ENCODE peak calls at places on chromosomes 7 and 10, in seven cellular contexts. I is sigmoid colon, K is HCT116, T is heart right ventricle, C is heart left ventricle, H is adrenal gland, G is A549. U is an unnamed sample.

GRCh38 chr7:48255046-48255445 is 83.8 kb downstream of the ABCA13 start:
- DNase-seq in I (no peak), K (no peak), T (no peak), C (no peak), H (no peak), G (no peak), U (no peak)

GRCh38 chr7:128031901-128032604 is 816 bp upstream of the LRRC4 start:
- DNase-seq in I (peak; percentile 73), K (no peak), T (peak; percentile 51), C (peak; percentile 55), H (peak; percentile 84), G (no peak), U (peak; percentile 76)

GRCh38 chr10:70850097-70850496 is 34.3 kb downstream of the SGPL1 start:
- DNase-seq in I (no peak), K (no peak), T (no peak), C (no peak), H (no peak), G (no peak), U (no peak)

GRCh38 chr7:105675873-105676484 is 94.7 kb upstream of the EFCAB10 start:
- DNase-seq in I (no peak), K (no peak), T (peak; percentile 49), C (peak; percentile 71), H (peak; percentile 82), G (no peak), U (peak; percentile 59)

GRCh38 chr7:6286486-6286885 is 14.1 kb upstream of the CYTH3 start:
- DNase-seq in I (peak; percentile 18), K (no peak), T (no peak), C (no peak), H (no peak), G (no peak), U (no peak)

GRCh38 chr10:131729938-131730660 is 170.7 kb upstream of the PPP2R2D start:
- DNase-seq in I (peak; percentile 50), K (no peak), T (no peak), C (no peak), H (peak; percentile 42), G (no peak), U (no peak)

GRCh38 chr7:54932818-54933543 is 85.8 kb upstream of the EGFR start:
- DNase-seq in I (peak; percentile 84), K (peak; percentile 28), T (peak; percentile 54), C (peak; percentile 65), H (peak; percentile 86), G (peak; percentile 79), U (peak; percentile 94)

GRCh38 chr10:12975906-12976305 is 25.6 kb downstream of the CCDC3 start:
- DNase-seq in I (no peak), K (no peak), T (no peak), C (no peak), H (no peak), G (no peak), U (no peak)

GRCh38 chr10:25522946-25523608 is 348.3 kb downstream of the GPR158 start:
- DNase-seq in I (no peak), K (no peak), T (no peak), C (no peak), H (no peak), G (peak; percentile 17), U (peak; percentile 55)

GRCh38 chr7:26620352-26620751 is 244.0 kb downstream of the SKAP2 start:
- DNase-seq in I (no peak), K (peak; percentile 57), T (no peak), C (no peak), H (no peak), G (peak; percentile 40), U (no peak)

GRCh38 chr7:105920766-105921165 is 42.3 kb upstream of the CDHR3 start:
- DNase-seq in I (no peak), K (no peak), T (no peak), C (no peak), H (no peak), G (no peak), U (no peak)

GRCh38 chr7:77519672-77520071 is 17.4 kb upstream of the PTPN12 start:
- DNase-seq in I (no peak), K (no peak), T (no peak), C (no peak), H (no peak), G (no peak), U (no peak)

GRCh38 chr10:84429926-84430520 is 101.6 kb downstream of the CCSER2 start:
- DNase-seq in I (no peak), K (peak; percentile 61), T (peak; percentile 46), C (peak; percentile 62), H (peak; percentile 85), G (peak; percentile 68), U (peak; percentile 76)

GRCh38 chr10:62327897-62328296 is 46.3 kb upstream of the ZNF365 start:
- DNase-seq in I (no peak), K (no peak), T (no peak), C (no peak), H (no peak), G (no peak), U (no peak)

GRCh38 chr7:108296911-108297310 is 159.3 kb downstream of the NRCAM start:
- DNase-seq in I (no peak), K (no peak), T (no peak), C (no peak), H (no peak), G (no peak), U (no peak)
- H3K4me1 ChIP-seq in I (no peaks in the 10 kb centered on the region), K (no peaks in the 10 kb centered on the region), T (peaks cover 2% of the 10 kb centered on the region), C (no peaks in the 10 kb centered on the region), H (peaks cover 37% of the 10 kb centered on the region), G (peaks cover 96% of the 10 kb centered on the region), U (peaks cover 75% of the 10 kb centered on the region)

GRCh38 chr7:71752171-71752935 is 620.4 kb downstream of the GALNT17 start:
- DNase-seq in I (no peak), K (no peak), T (peak; percentile 19), C (peak; percentile 30), H (peak; percentile 62), G (peak; percentile 12), U (peak; percentile 79)

GRCh38 chr7:71753959-71754652 is 622.2 kb downstream of the GALNT17 start:
- DNase-seq in I (no peak), K (no peak), T (no peak), C (no peak), H (no peak), G (no peak), U (no peak)

GRCh38 chr7:71754828-71755227 is 622.9 kb downstream of the GALNT17 start:
- DNase-seq in I (no peak), K (no peak), T (no peak), C (no peak), H (no peak), G (no peak), U (no peak)

GRCh38 chr7:71750290-71750689 is 618.3 kb downstream of the GALNT17 start:
- DNase-seq in I (no peak), K (no peak), T (no peak), C (no peak), H (no peak), G (no peak), U (no peak)

DNA sequence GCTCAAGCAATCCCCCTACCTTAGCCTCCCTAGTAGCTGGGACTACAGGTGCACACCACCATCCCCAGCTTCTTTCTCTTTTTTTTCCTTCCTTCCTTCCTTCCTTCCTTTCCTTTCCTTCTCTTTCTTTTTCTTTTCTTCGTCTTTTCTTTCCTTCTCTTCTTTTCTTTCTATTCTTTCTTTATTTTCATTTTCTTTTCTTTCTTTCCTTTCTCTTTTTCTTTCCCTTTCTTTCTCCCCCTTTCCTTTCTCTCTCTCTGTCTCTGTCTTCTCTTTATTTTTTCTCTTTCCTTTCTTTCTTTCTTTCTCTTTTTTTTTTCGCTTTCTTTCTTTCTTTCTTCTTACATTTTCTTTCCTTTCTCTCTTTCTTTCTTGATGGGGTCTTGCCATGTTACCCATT is 621.3 kb downstream of the GALNT17 start:
- DNase-seq in I (no peak), K (no peak), T (no peak), C (no peak), H (no peak), G (no peak), U (no peak)
- TF ChIP-seq CTCF in I (no peak), K (no peak), T (no peak), C (no peak), H (no peak), G (no peak), U (no peak)

DNA sequence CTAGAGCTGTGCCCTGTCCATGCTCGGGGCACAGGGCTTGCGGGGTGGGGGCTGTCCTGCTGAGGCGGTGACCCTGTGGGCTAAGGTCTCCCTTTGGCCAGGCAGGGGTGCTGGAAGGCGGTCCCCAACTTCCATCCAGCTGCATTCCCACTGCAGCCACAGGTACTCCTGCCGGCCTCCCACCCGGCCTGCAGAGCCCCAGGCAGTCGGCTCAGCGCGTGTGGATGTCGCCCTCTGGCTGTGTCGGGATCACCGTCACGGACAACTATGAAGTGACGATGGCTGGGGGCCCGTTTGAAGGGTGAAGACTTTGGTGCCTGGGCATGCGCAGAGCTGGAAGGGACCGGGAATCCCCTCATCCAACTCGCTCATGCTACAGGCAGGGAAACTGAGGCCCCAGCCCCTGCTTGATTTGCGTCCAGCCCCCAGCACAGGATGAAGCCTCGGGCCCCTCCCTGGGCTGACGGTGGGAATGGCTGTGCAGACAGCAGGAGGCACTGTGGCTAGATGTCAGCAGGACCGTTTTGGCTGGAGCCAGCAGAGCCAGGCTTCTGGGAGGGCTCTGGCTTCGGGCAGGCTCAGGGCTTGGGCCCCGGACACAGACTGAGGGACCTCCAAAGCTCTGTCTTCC is 2.3 kb upstream of the TMEM184A start:
- DNase-seq in I (no peak), K (no peak), T (no peak), C (peak; percentile 71), H (no peak), G (peak; percentile 51), U (peak; percentile 65)
- H3K4me1 ChIP-seq in I (no peaks in the 10 kb centered on the region), K (peaks cover 32% of the 10 kb centered on the region), T (peaks cover 26% of the 10 kb centered on the region), C (peaks cover 7% of the 10 kb centered on the region), H (peaks cover 8% of the 10 kb centered on the region), G (peaks cover 46% of the 10 kb centered on the region), U (no peaks in the 10 kb centered on the region)

GRCh38 chr7:151086802-151087246 is 549 bp downstream of the AGAP3 start:
- DNase-seq in I (no peak), K (no peak), T (no peak), C (no peak), H (peak; percentile 73), G (no peak), U (peak; percentile 52)

GRCh38 chr7:151085691-151086620 is at the start of gene AGAP3:
- DNase-seq in I (peak; percentile 94), K (peak; percentile 67), T (peak; percentile 89), C (peak; percentile 91), H (peak; percentile 95), G (peak; percentile 76), U (peak; percentile 95)

GRCh38 chr7:151088856-151089699 is 2.8 kb downstream of the AGAP3 start:
- DNase-seq in I (peak; percentile 93), K (no peak), T (peak; percentile 72), C (peak; percentile 82), H (peak; percentile 90), G (no peak), U (peak; percentile 74)

GRCh38 chr7:151088019-151088855 is 2.0 kb downstream of the AGAP3 start:
- DNase-seq in I (no peak), K (no peak), T (no peak), C (peak; percentile 63), H (no peak), G (no peak), U (no peak)

DNA sequence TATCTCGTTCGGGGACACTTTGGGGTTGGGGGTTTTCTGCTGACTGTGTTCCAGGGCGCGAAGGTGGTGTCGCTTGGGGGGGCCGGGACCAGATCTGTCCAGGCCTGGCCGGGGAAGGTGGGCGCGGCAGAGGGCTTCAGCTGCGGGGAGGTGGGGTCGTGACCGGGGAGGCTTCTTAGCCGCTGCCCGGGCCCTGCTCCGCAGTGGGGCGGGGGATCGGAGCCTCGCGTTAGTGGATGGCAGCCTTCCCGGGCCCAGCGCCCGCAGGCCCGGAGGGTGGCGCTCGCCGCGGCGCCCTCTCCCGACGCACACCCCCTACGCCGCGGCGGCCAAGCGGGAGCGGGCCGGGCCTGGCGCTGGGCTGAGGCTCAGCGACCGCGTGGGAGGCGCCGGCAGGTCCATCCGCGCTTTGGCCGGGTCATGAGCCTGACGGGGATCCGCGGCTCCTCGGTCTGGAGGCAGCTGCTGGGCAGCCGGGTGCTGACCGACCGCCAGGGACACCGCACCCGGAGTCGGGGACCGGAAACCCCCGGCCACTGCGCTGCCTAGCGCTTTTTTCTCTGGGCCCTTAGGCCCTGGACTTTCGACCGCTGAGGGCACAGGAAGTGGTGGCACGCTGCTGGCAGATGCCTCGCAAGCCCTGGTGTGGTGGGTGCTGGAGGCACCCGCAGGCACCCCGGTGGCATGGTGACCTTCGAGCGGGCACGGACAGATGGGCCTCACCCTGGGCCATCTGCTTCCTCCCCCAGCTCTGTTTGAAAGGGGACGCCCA is 1.2 kb downstream of the AGAP3 start:
- DNase-seq in I (peak; percentile 84), K (no peak), T (peak; percentile 54), C (peak; percentile 71), H (peak; percentile 74), G (peak; percentile 53), U (peak; percentile 67)
- TF ChIP-seq CTCF in I (peak; percentile 13), K (peak; percentile 15), T (peak; percentile 31), C (peak; percentile 45), H (no peak), G (peak; percentile 54), U (no peak)